ENCODE peak calls at places on chromosomes 12 and 14, in five cellular contexts. C, T, N, G and M are unnamed samples.

GRCh38 chr14:105241641-105242040 is 6.7 kb upstream of the BTBD6 start:
- DNase-seq in C (no peak), T (no peak), N (no peak), G (no peak), M (no peak)

GRCh38 chr14:53525608-53526007 is 372.5 kb upstream of the DDHD1 start:
- DNase-seq in C (no peak), T (no peak), N (no peak), G (no peak), M (no peak)

GRCh38 chr12:113647048-113647447 is 175.4 kb upstream of the LHX5 start:
- DNase-seq in C (no peak), T (peak; percentile 8), N (peak; percentile 3), G (no peak), M (no peak)

GRCh38 chr14:20606190-20606901 is 15.2 kb upstream of the RNASE12 start:
- DNase-seq in C (no peak), T (no peak), N (no peak), G (no peak), M (peak; percentile 94)

GRCh38 chr14:24734917-24735500 is 101.0 kb upstream of the GZMB start:
- DNase-seq in C (peak; percentile 49), T (peak; percentile 77), N (peak; percentile 63), G (peak; percentile 54), M (peak; percentile 81)

GRCh38 chr14:87233266-87233665 is 759.7 kb downstream of the GALC start:
- DNase-seq in C (no peak), T (no peak), N (peak; percentile 64), G (no peak), M (no peak)

GRCh38 chr14:94673781-94674231 is 61.6 kb downstream of the SERPINA3 start:
- DNase-seq in C (no peak), T (no peak), N (no peak), G (no peak), M (no peak)

GRCh38 chr12:103901518-103902173 is 28.6 kb upstream of the HSP90B1 start:
- DNase-seq in C (no peak), T (no peak), N (no peak), G (no peak), M (no peak)

GRCh38 chr12:32586390-32586789 is 92.7 kb upstream of the DNM1L start:
- DNase-seq in C (no peak), T (no peak), N (no peak), G (no peak), M (no peak)

GRCh38 chr12:75389061-75389460 is 1.8 kb upstream of the GLIPR1L2 start:
- DNase-seq in C (no peak), T (no peak), N (no peak), G (no peak), M (peak; percentile 10)

GRCh38 chr12:110100315-110100970 is 23.7 kb upstream of the IFT81 start:
- DNase-seq in C (peak; percentile 68), T (no peak), N (peak; percentile 87), G (peak; percentile 69), M (peak; percentile 65)

GRCh38 chr12:92537235-92537960 is 165.4 kb upstream of the PLEKHG7 start:
- DNase-seq in C (no peak), T (no peak), N (no peak), G (no peak), M (no peak)

GRCh38 chr14:93219103-93219726 is 12.2 kb downstream of the UBR7 start:
- DNase-seq in C (peak; percentile 45), T (peak; percentile 17), N (peak; percentile 77), G (peak; percentile 62), M (peak; percentile 66)

GRCh38 chr12:29516431-29516875 is 19.0 kb upstream of the OVCH1 start:
- DNase-seq in C (peak; percentile 14), T (no peak), N (no peak), G (no peak), M (no peak)

GRCh38 chr14:81198651-81199050 is 22.1 kb downstream of the GTF2A1 start:
- DNase-seq in C (no peak), T (no peak), N (no peak), G (no peak), M (no peak)

GRCh38 chr12:18224745-18225144 is 36.6 kb upstream of the PIK3C2G start:
- DNase-seq in C (peak; percentile 42), T (peak; percentile 7), N (peak; percentile 3), G (no peak), M (peak; percentile 58)

GRCh38 chr12:111643428-111643826 is 42.3 kb downstream of the BRAP start:
- DNase-seq in C (no peak), T (no peak), N (no peak), G (peak; percentile 46), M (peak; percentile 8)

GRCh38 chr14:104395276-104395675 is 184.3 kb upstream of the C14orf180 start:
- DNase-seq in C (no peak), T (no peak), N (no peak), G (no peak), M (no peak)

GRCh38 chr12:9811651-9812050 is 15.6 kb upstream of the KLRF1 start:
- DNase-seq in C (no peak), T (no peak), N (no peak), G (no peak), M (no peak)

GRCh38 chr14:23364164-23364571 is 804 bp downstream of the EFS start:
- DNase-seq in C (no peak), T (no peak), N (no peak), G (no peak), M (no peak)

GRCh38 chr12:51907083-51907863 is at the start of gene ACVRL1:
- DNase-seq in C (no peak), T (no peak), N (no peak), G (no peak), M (peak; percentile 32)

GRCh38 chr14:33938131-33938949 is 12.5 kb downstream of the EGLN3 start:
- DNase-seq in C (no peak), T (peak; percentile 63), N (no peak), G (peak; percentile 91), M (peak; percentile 94)

GRCh38 chr14:20698934-20699333 is 10.4 kb downstream of the ANG start:
- DNase-seq in C (no peak), T (no peak), N (no peak), G (no peak), M (no peak)

GRCh38 chr12:110501378-110501721 is 561 bp downstream of the VPS29 start:
- DNase-seq in C (peak; percentile 8), T (no peak), N (peak; percentile 46), G (peak; percentile 44), M (peak; percentile 55)

GRCh38 chr12:94427520-94428381 is 31.9 kb downstream of the CEP83 start:
- DNase-seq in C (peak; percentile 63), T (peak; percentile 76), N (no peak), G (peak; percentile 49), M (no peak)

GRCh38 chr12:50353869-50354593 is 42.4 kb downstream of the FAM186A start:
- DNase-seq in C (peak; percentile 3), T (no peak), N (no peak), G (no peak), M (peak; percentile 48)

GRCh38 chr14:104820669-104821228 is 19.8 kb downstream of the ZBTB42 start:
- DNase-seq in C (peak; percentile 38), T (no peak), N (no peak), G (peak; percentile 74), M (peak; percentile 63)

GRCh38 chr14:95138876-95139275 is 18.5 kb downstream of the DICER1 start:
- DNase-seq in C (no peak), T (no peak), N (no peak), G (no peak), M (no peak)

GRCh38 chr12:10756194-10756593 is 33.1 kb upstream of the YBX3 start:
- DNase-seq in C (no peak), T (no peak), N (no peak), G (no peak), M (no peak)

GRCh38 chr12:62008703-62009102 is 251.5 kb upstream of the USP15 start:
- DNase-seq in C (no peak), T (no peak), N (no peak), G (no peak), M (no peak)

GRCh38 chr12:70180140-70180539 is 63.1 kb upstream of the CNOT2 start:
- DNase-seq in C (no peak), T (no peak), N (no peak), G (no peak), M (peak; percentile 82)

GRCh38 chr12:12172106-12172511 is 94.7 kb downstream of the LRP6 start:
- DNase-seq in C (no peak), T (no peak), N (no peak), G (no peak), M (no peak)

GRCh38 chr14:68285421-68286179 is 466.0 kb downstream of the RAD51B start:
- DNase-seq in C (no peak), T (no peak), N (peak; percentile 79), G (no peak), M (peak; percentile 32)

GRCh38 chr12:14879222-14879933 is 6.3 kb downstream of the MGP start:
- DNase-seq in C (no peak), T (no peak), N (no peak), G (no peak), M (no peak)

GRCh38 chr14:54577977-54578376 is 11.0 kb downstream of the SAMD4A start:
- DNase-seq in C (no peak), T (no peak), N (no peak), G (no peak), M (no peak)

GRCh38 chr12:118548887-118549286 is 172.5 kb downstream of the SUDS3 start:
- DNase-seq in C (no peak), T (no peak), N (no peak), G (no peak), M (no peak)

GRCh38 chr12:89862511-89863331 is 154.1 kb upstream of the ATP2B1 start:
- DNase-seq in C (no peak), T (no peak), N (peak; percentile 91), G (no peak), M (peak; percentile 42)

GRCh38 chr12:65631621-65632111 is 192.6 kb upstream of the HMGA2 start:
- DNase-seq in C (peak; percentile 97), T (no peak), N (no peak), G (no peak), M (peak; percentile 45)